ENCODE peak calls at places on chromosomes 4 and X, in ten cellular contexts. T is CD8-positive, alpha-beta T cell; P is lung; W is GM12864; B is choroid plexus epithelial cell; L is GM06990; K is fibroblast of pulmonary artery; X is SK-N-SH; Y is left lung; H is hepatocyte. I is an unnamed sample.

GRCh38 chr4:15153662-15154061 is 151.4 kb downstream of the CPEB2 start:
- DNase-seq in Y (no peak), X (no peak), T (no peak), H (no peak), K (peak; percentile 70), W (no peak), P (no peak), B (peak; percentile 48), L (no peak), I (no peak)

GRCh38 chr4:24328711-24329110 is 255.6 kb downstream of the DHX15 start:
- DNase-seq in P (no peak), W (no peak), L (no peak), K (no peak), T (no peak), X (no peak), H (no peak), Y (no peak), B (no peak), I (no peak)

GRCh38 chrX:65677954-65678469 is 10.6 kb downstream of the MSN start:
- DNase-seq in X (no peak), H (peak; percentile 23), P (no peak), W (no peak), B (peak; percentile 79), T (no peak), Y (no peak), K (peak; percentile 95), L (no peak), I (peak; percentile 5)

GRCh38 chr4:54082168-54082567 is 17.8 kb upstream of the CHIC2 start:
- DNase-seq in X (no peak), L (no peak), T (no peak), K (peak; percentile 99), Y (no peak), W (no peak), H (peak; percentile 84), B (peak; percentile 98), P (no peak), I (peak; percentile 65)

GRCh38 chr4:168683595-168683994 is 186.7 kb downstream of the PALLD start:
- DNase-seq in W (no peak), L (no peak), T (no peak), X (no peak), B (peak; percentile 55), H (no peak), K (no peak), Y (no peak), P (no peak), I (no peak)

GRCh38 chrX:24110049-24110448 is 39.5 kb upstream of the ZFX start:
- DNase-seq in P (no peak), Y (no peak), T (no peak), K (peak; percentile 9), W (no peak), X (no peak), L (no peak), B (no peak), H (no peak), I (no peak)

GRCh38 chr4:73576366-73576765 is 43.9 kb downstream of the RASSF6 start:
- DNase-seq in Y (no peak), X (no peak), P (no peak), H (no peak), K (peak; percentile 55), B (peak; percentile 66), W (no peak), T (no peak), L (no peak), I (no peak)

GRCh38 chr4:13928214-13928613 is 300.7 kb upstream of the BOD1L1 start:
- DNase-seq in K (no peak), H (no peak), L (no peak), W (no peak), P (no peak), B (no peak), Y (no peak), T (no peak), X (no peak), I (no peak)

GRCh38 chr4:187480146-187481145 is 515.1 kb upstream of the ZFP42 start:
- DNase-seq in W (no peak), B (peak; percentile 43), L (no peak), T (no peak), Y (no peak), X (no peak), H (peak; percentile 11), K (peak; percentile 11), P (no peak), I (no peak)

GRCh38 chrX:27751976-27752375 is 55.8 kb upstream of the MAGEB10 start:
- DNase-seq in X (no peak), L (no peak), Y (no peak), K (peak; percentile 30), H (no peak), B (peak; percentile 9), W (no peak), T (no peak), P (no peak), I (no peak)

GRCh38 chrX:11040976-11041375 is 70.2 kb upstream of the HCCS start:
- DNase-seq in P (no peak), Y (no peak), H (no peak), X (no peak), K (no peak), L (no peak), B (no peak), W (no peak), T (no peak), I (no peak)

DNA sequence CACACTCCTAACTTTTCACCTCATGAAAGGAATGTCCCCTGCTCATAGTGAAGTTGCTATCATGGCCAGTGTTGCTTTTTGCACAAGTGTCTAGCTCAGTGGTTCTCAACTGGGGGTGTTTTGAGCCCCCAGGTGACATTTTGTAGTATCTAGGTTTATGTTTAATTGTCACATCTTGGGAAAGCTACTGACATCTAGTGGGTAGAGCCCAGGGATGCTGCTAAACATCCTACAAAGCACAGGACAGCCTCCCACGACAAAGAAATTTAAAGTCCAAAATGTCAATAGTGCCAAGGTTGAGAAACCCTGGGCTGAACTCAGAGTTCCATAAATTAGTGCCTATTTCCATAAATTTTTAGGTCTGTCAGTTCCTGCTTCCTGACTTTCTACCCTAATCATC is 70.7 kb upstream of the HCCS start:
- DNase-seq in X (no peak), T (no peak), Y (no peak), B (peak; percentile 25), K (no peak), W (no peak), P (no peak), L (no peak), H (no peak), I (no peak)
- TF ChIP-seq CTCF in X (no peak), T (no peak), Y (no peak), B (peak; percentile 52), K (peak; percentile 11), W (no peak), P (no peak), L (no peak), H (no peak), I (no peak)

GRCh38 chrX:74490249-74490648 is 69.0 kb downstream of the SLC16A2 start:
- DNase-seq in P (no peak), W (no peak), B (no peak), X (no peak), H (no peak), L (no peak), K (no peak), T (no peak), Y (no peak), I (no peak)

GRCh38 chrX:74493806-74494205 is 72.5 kb downstream of the SLC16A2 start:
- DNase-seq in X (no peak), H (no peak), B (no peak), P (no peak), Y (no peak), T (no peak), W (no peak), L (no peak), K (no peak), I (no peak)

GRCh38 chrX:74492720-74493201 is 71.5 kb downstream of the SLC16A2 start:
- DNase-seq in Y (no peak), L (peak; percentile 6), W (no peak), T (peak; percentile 13), B (no peak), X (peak; percentile 16), P (no peak), H (no peak), K (peak; percentile 1), I (no peak)
- TF ChIP-seq CTCF in Y (no peak), L (peak; percentile 50), W (peak; percentile 46), T (no peak), B (peak; percentile 34), X (peak; percentile 23), P (no peak), H (no peak), K (peak; percentile 23), I (no peak)

GRCh38 chr4:926538-926937 is 5.6 kb downstream of the GAK start:
- DNase-seq in B (no peak), Y (no peak), T (no peak), K (peak; percentile 30), P (no peak), H (peak; percentile 44), W (no peak), X (peak; percentile 49), L (no peak), I (no peak)
- TF ChIP-seq CTCF in B (peak; percentile 58), Y (no peak), T (no peak), K (peak; percentile 49), P (no peak), H (peak; percentile 40), W (peak; percentile 56), X (no peak), L (peak; percentile 59), I (no peak)

GRCh38 chr4:162343967-162344366 is 180.2 kb upstream of the FSTL5 start:
- DNase-seq in Y (no peak), K (no peak), H (no peak), L (no peak), P (no peak), B (no peak), W (no peak), X (no peak), T (no peak), I (no peak)

GRCh38 chr4:162352580-162353107 is 188.8 kb upstream of the FSTL5 start:
- DNase-seq in X (no peak), T (no peak), Y (no peak), W (no peak), B (no peak), H (no peak), P (no peak), K (no peak), L (no peak), I (no peak)

GRCh38 chr4:162350331-162350730 is 186.5 kb upstream of the FSTL5 start:
- DNase-seq in Y (no peak), K (no peak), B (no peak), W (no peak), P (no peak), T (no peak), H (no peak), L (no peak), X (no peak), I (no peak)

GRCh38 chr4:162349395-162349794 is 185.6 kb upstream of the FSTL5 start:
- DNase-seq in X (no peak), L (no peak), W (no peak), P (no peak), H (no peak), Y (no peak), T (no peak), K (no peak), B (no peak), I (no peak)

DNA sequence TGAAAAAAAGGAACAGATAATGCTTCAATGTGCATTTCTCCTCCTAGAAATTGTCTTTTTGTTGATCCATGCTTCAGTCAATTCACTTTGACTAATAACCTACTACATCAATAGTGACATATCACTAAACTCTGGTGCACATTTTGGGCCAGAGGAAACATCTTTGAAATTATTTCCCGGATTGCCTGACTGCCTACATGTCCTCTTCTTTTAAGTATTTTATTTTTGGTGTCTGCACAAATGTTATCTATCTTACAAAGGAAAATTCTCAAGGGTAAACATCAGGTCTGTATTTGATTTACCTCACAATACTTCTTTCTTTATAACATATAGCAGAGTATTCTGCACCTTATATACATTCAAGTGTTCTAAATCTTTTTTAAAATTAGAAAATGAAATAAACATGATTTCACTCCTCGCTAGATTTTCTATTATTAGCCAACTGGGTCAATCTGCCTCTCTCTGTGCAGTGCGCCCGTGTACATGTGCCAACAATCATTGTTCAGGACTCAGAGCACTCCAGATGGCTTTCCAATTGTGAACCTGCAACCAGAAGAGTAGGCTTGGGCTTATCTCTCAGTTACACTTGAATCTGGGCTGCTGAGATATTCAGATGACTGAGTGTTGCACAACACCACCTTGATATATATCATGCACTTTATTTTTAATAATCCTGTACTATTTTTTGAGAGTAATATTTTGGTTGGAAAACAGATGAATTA is 183.9 kb upstream of the FSTL5 start:
- DNase-seq in K (no peak), L (no peak), Y (no peak), T (no peak), B (no peak), X (peak; percentile 7), P (no peak), W (no peak), H (no peak), I (no peak)
- TF ChIP-seq CTCF in K (no peak), L (no peak), Y (no peak), T (no peak), B (no peak), X (no peak), P (no peak), W (no peak), H (no peak), I (no peak)

I was measured in Calu3.